ENCODE peak calls at places on chromosomes 7 and 10, in six cellular contexts. One of them, this sample, is unnamed.
A peak's percentile ranks its signal among the peaks of the same experiment; 100 is the strongest.

GRCh38 chr7:128074336-128074735 is 43.1 kb upstream of the LRRC4 start:
- DNase-seq in SK-N-SH: no peak
- DNase-seq in PC-3: no peak
- DNase-seq in GM23248: no peak
- DNase-seq in neural progenitor cell: no peak
- DNase-seq in HCT116: no peak
- DNase-seq in this sample: no peak

GRCh38 chr7:148717266-148717793 is 18.6 kb downstream of the CUL1 start:
- DNase-seq in neural progenitor cell: no peak
- DNase-seq in HCT116: no peak
- DNase-seq in GM23248: no peak
- DNase-seq in PC-3: peak; percentile 61
- DNase-seq in SK-N-SH: no peak
- DNase-seq in this sample: no peak

GRCh38 chr10:35640474-35640873 is 1.6 kb downstream of the FZD8 start:
- DNase-seq in neural progenitor cell: peak; percentile 92
- DNase-seq in SK-N-SH: peak; percentile 92
- DNase-seq in HCT116: no peak
- DNase-seq in GM23248: peak; percentile 91
- DNase-seq in PC-3: peak; percentile 94
- DNase-seq in this sample: peak; percentile 69

GRCh38 chr10:62071846-62072281 is 170.4 kb downstream of the ARID5B start:
- DNase-seq in neural progenitor cell: peak; percentile 19
- DNase-seq in GM23248: peak; percentile 73
- DNase-seq in HCT116: no peak
- DNase-seq in SK-N-SH: no peak
- DNase-seq in PC-3: peak; percentile 59
- DNase-seq in this sample: no peak

GRCh38 chr10:74775099-74775498 is 51.3 kb upstream of the KAT6B start:
- DNase-seq in neural progenitor cell: no peak
- DNase-seq in GM23248: no peak
- DNase-seq in HCT116: no peak
- DNase-seq in SK-N-SH: no peak
- DNase-seq in PC-3: no peak
- DNase-seq in this sample: no peak

GRCh38 chr10:97726636-97727178 is 10.2 kb upstream of the ZFYVE27 start:
- DNase-seq in neural progenitor cell: peak; percentile 66
- DNase-seq in SK-N-SH: no peak
- DNase-seq in HCT116: no peak
- DNase-seq in PC-3: peak; percentile 73
- DNase-seq in GM23248: peak; percentile 92
- DNase-seq in this sample: no peak

GRCh38 chr7:137959987-137960386 is 41.9 kb downstream of the CREB3L2 start:
- DNase-seq in neural progenitor cell: no peak
- DNase-seq in HCT116: no peak
- DNase-seq in SK-N-SH: no peak
- DNase-seq in GM23248: no peak
- DNase-seq in PC-3: no peak
- DNase-seq in this sample: no peak

GRCh38 chr10:93072225-93072712 is 1.4 kb upstream of the CYP26A1 start:
- DNase-seq in HCT116: no peak
- DNase-seq in SK-N-SH: no peak
- DNase-seq in GM23248: peak; percentile 18
- DNase-seq in PC-3: peak; percentile 21
- DNase-seq in neural progenitor cell: no peak
- DNase-seq in this sample: peak; percentile 94

GRCh38 chr10:76066457-76066856 is 635.0 kb downstream of the LRMDA start:
- DNase-seq in SK-N-SH: peak; percentile 30
- DNase-seq in GM23248: no peak
- DNase-seq in neural progenitor cell: no peak
- DNase-seq in HCT116: no peak
- DNase-seq in PC-3: no peak
- DNase-seq in this sample: no peak

GRCh38 chr7:70392282-70392681 is 739.7 kb upstream of the GALNT17 start:
- DNase-seq in HCT116: no peak
- DNase-seq in SK-N-SH: no peak
- DNase-seq in GM23248: peak; percentile 72
- DNase-seq in PC-3: no peak
- DNase-seq in neural progenitor cell: no peak
- DNase-seq in this sample: no peak

DNA sequence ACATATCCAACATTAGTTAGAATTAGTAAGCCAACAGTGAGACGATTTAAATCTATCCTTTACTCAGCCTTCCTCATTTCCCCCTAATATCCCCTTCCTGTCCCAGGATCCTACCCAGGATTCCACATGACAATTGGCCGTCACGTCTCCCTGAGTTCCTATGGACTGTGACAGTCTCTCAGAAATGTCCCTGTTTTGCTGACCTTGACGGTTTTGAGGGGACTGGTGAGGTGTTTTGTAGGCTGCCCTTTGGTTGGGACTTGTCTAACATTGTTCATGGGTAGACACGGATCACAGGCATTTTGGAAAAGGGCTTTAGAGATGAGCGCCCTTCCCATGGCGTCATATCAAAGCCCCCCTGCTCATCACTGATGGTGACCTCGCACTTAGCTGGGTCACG is 162.8 kb downstream of the ZMYND11 start:
- DNase-seq in HCT116: no peak
- DNase-seq in neural progenitor cell: no peak
- DNase-seq in PC-3: no peak
- DNase-seq in SK-N-SH: no peak
- DNase-seq in GM23248: no peak
- DNase-seq in this sample: no peak
- H3K4me3 ChIP-seq in HCT116: no peak overlapping the region
- H3K4me3 ChIP-seq in neural progenitor cell: no peak overlapping the region
- H3K4me3 ChIP-seq in PC-3: no peak overlapping the region
- H3K4me3 ChIP-seq in SK-N-SH: no peak overlapping the region
- H3K4me3 ChIP-seq in GM23248: peak overlapping the region; percentile 59
- H3K4me3 ChIP-seq in this sample: no peak overlapping the region

DNA sequence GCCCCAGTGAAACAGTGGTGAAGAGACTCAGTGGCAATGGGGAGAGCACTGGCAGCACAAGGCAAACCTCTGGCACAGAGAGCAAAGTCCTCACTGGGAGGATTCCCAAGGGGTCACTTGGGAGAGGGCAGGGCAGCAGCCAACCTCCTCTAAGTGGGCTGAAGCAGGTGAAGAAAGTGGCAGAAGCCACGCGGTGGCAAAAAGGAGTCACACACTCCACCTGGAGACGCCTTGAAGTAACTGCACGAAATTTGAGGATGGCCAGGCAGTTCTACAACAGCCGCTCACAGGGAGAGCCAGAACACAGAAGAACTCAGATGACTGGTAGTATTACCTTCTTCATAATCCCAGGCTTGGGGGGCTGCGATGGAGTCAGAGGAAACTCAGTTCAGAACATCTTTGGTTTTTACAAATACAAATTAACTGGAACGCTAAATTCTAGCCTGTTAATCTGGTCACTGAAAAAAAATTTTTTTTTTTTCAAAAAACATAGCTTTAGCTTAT is 603 bp upstream of the IL6 start:
- DNase-seq in GM23248: peak; percentile 91
- DNase-seq in neural progenitor cell: peak; percentile 71
- DNase-seq in HCT116: peak; percentile 37
- DNase-seq in PC-3: peak; percentile 84
- DNase-seq in SK-N-SH: peak; percentile 32
- DNase-seq in this sample: peak; percentile 79
- H3K9ac ChIP-seq in GM23248: peak overlapping the region; percentile 89
- H3K9ac ChIP-seq in neural progenitor cell: no peak overlapping the region
- H3K9ac ChIP-seq in HCT116: no peak overlapping the region
- H3K9ac ChIP-seq in PC-3: peak overlapping the region; percentile 97
- H3K9ac ChIP-seq in SK-N-SH: peak overlapping the region; percentile 65
- H3K9ac ChIP-seq in this sample: peak overlapping the region; percentile 0

GRCh38 chr7:30143748-30144251 is 9.0 kb downstream of the MTURN start:
- DNase-seq in neural progenitor cell: no peak
- DNase-seq in PC-3: peak; percentile 98
- DNase-seq in SK-N-SH: no peak
- DNase-seq in GM23248: peak; percentile 66
- DNase-seq in HCT116: no peak
- DNase-seq in this sample: peak; percentile 41
- TF ChIP-seq EZH2phosphoT487 in neural progenitor cell: no peak
- TF ChIP-seq EZH2phosphoT487 in PC-3: no peak
- TF ChIP-seq EZH2phosphoT487 in SK-N-SH: no peak
- TF ChIP-seq EZH2phosphoT487 in GM23248: no peak
- TF ChIP-seq EZH2phosphoT487 in HCT116: no peak
- TF ChIP-seq EZH2phosphoT487 in this sample: no peak

DNA sequence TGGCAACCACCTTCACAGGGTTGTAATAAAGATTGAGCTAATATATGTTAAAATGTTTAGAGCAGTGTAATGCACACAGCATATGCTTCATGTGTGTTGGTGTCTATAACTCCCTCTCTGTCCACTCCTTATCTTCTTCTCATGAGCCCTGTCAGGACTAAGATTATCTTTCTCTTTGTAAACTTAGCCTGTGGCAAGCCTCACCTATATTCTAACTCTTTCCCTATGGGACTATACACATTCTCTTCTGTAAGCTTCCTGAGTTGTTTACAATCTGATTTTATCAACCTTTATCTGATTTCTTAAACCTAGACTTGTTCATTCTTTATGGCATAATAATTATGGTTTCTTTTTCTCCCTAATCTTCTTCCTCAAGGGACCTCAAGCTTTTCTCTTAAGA is 2.4 kb upstream of the PIP start:
- DNase-seq in neural progenitor cell: no peak
- DNase-seq in HCT116: no peak
- DNase-seq in SK-N-SH: no peak
- DNase-seq in GM23248: no peak
- DNase-seq in PC-3: no peak
- DNase-seq in this sample: no peak
- H3K4me3 ChIP-seq in neural progenitor cell: no peak overlapping the region
- H3K4me3 ChIP-seq in HCT116: no peak overlapping the region
- H3K4me3 ChIP-seq in SK-N-SH: no peak overlapping the region
- H3K4me3 ChIP-seq in GM23248: no peak overlapping the region
- H3K4me3 ChIP-seq in PC-3: no peak overlapping the region
- H3K4me3 ChIP-seq in this sample: no peak overlapping the region

This sample was measured in MM.1S.